ENCODE peak calls at places on chromosomes 2 and 18, in eight cellular contexts. N, Y, G, Q, X, E, D and K are unnamed samples.

GRCh38 chr2:111044066-111044465 is 76.6 kb upstream of the BCL2L11 start:
- DNase-seq in N (no peak), Y (no peak), G (no peak), Q (no peak), X (no peak), E (no peak), D (no peak), K (no peak)

GRCh38 chr18:70523035-70523797 is 234.4 kb downstream of the SOCS6 start:
- DNase-seq in N (no peak), Y (no peak), G (no peak), Q (no peak), X (no peak), E (no peak), D (no peak), K (no peak)

GRCh38 chr2:164560181-164560792 is 61.0 kb downstream of the GRB14 start:
- DNase-seq in N (no peak), Y (no peak), G (no peak), Q (no peak), X (no peak), E (peak), D (no peak), K (no peak)

GRCh38 chr2:119224391-119224972 is 848 bp downstream of the STEAP3 start:
- DNase-seq in N (no peak), Y (no peak), G (no peak), Q (no peak), X (no peak), E (no peak), D (no peak), K (no peak)

GRCh38 chr2:143572421-143572820 is 443.2 kb downstream of the ARHGAP15 start:
- DNase-seq in N (no peak), Y (no peak), G (no peak), Q (no peak), X (no peak), E (no peak), D (no peak), K (no peak)

GRCh38 chr2:21175895-21176646 is 52.3 kb downstream of the TDRD15 start:
- DNase-seq in N (no peak), Y (no peak), G (no peak), Q (no peak), X (no peak), E (no peak), D (no peak), K (no peak)

GRCh38 chr2:111930404-111930803 is 32.0 kb downstream of the MERTK start:
- DNase-seq in N (no peak), Y (no peak), G (no peak), Q (no peak), X (no peak), E (no peak), D (no peak), K (no peak)

GRCh38 chr2:240911641-240912265 is 5.6 kb downstream of the CROCC2 start:
- DNase-seq in N (no peak), Y (no peak), G (no peak), Q (no peak), X (no peak), E (peak), D (no peak), K (no peak)